ENCODE peak calls at places on chromosomes 5 and 9, in seven cellular contexts. One of them, this sample, is unnamed. For H3K9me2, the result is how much of the 10 kb centered on the place peaks cover.

GRCh38 chr5:1503301-1504243 is 20.2 kb downstream of the LPCAT1 start:
- DNase-seq in GM23338: no peak
- DNase-seq in HCT116: no peak
- DNase-seq in hepatocyte: no peak
- DNase-seq in PC-3: no peak
- DNase-seq in SK-N-SH: no peak
- DNase-seq in MM.1S: no peak
- DNase-seq in this sample: peak

GRCh38 chr9:131734165-131734610 is 5.7 kb downstream of the RAPGEF1 start:
- DNase-seq in GM23338: no peak
- DNase-seq in HCT116: no peak
- DNase-seq in hepatocyte: peak
- DNase-seq in PC-3: peak
- DNase-seq in SK-N-SH: peak
- DNase-seq in MM.1S: peak
- DNase-seq in this sample: peak

GRCh38 chr9:122051401-122052346 is 41.4 kb downstream of the TTLL11 start:
- DNase-seq in GM23338: no peak
- DNase-seq in HCT116: no peak
- DNase-seq in hepatocyte: no peak
- DNase-seq in PC-3: no peak
- DNase-seq in SK-N-SH: no peak
- DNase-seq in MM.1S: no peak
- DNase-seq in this sample: no peak

GRCh38 chr5:1515921-1516571 is 7.7 kb downstream of the LPCAT1 start:
- DNase-seq in GM23338: no peak
- DNase-seq in HCT116: peak
- DNase-seq in hepatocyte: peak
- DNase-seq in PC-3: peak
- DNase-seq in SK-N-SH: no peak
- DNase-seq in MM.1S: no peak
- DNase-seq in this sample: no peak

GRCh38 chr9:88574993-88575392 is 40.0 kb downstream of the NXNL2 start:
- DNase-seq in GM23338: no peak
- DNase-seq in HCT116: no peak
- DNase-seq in hepatocyte: no peak
- DNase-seq in PC-3: no peak
- DNase-seq in SK-N-SH: no peak
- DNase-seq in MM.1S: no peak
- DNase-seq in this sample: no peak

GRCh38 chr5:59260973-59261372 is 632.6 kb downstream of the PDE4D start:
- DNase-seq in GM23338: no peak
- DNase-seq in HCT116: no peak
- DNase-seq in hepatocyte: no peak
- DNase-seq in PC-3: no peak
- DNase-seq in SK-N-SH: no peak
- DNase-seq in MM.1S: no peak
- DNase-seq in this sample: no peak

GRCh38 chr5:76493190-76493837 is 90.2 kb downstream of the IQGAP2 start:
- DNase-seq in GM23338: no peak
- DNase-seq in HCT116: no peak
- DNase-seq in hepatocyte: no peak
- DNase-seq in PC-3: no peak
- DNase-seq in SK-N-SH: no peak
- DNase-seq in MM.1S: no peak
- DNase-seq in this sample: no peak

GRCh38 chr5:10202089-10202753 is 47.5 kb downstream of the ATPSCKMT start:
- DNase-seq in GM23338: peak
- DNase-seq in HCT116: no peak
- DNase-seq in hepatocyte: no peak
- DNase-seq in PC-3: no peak
- DNase-seq in SK-N-SH: no peak
- DNase-seq in MM.1S: no peak
- DNase-seq in this sample: no peak

GRCh38 chr5:156800982-156801381 is 49.1 kb upstream of the PPP1R2B start:
- DNase-seq in GM23338: peak
- DNase-seq in HCT116: no peak
- DNase-seq in hepatocyte: no peak
- DNase-seq in PC-3: no peak
- DNase-seq in SK-N-SH: no peak
- DNase-seq in MM.1S: no peak
- DNase-seq in this sample: no peak

GRCh38 chr9:27714388-27714787 is 141.1 kb upstream of the C9orf72 start:
- DNase-seq in GM23338: peak
- DNase-seq in HCT116: no peak
- DNase-seq in hepatocyte: no peak
- DNase-seq in PC-3: peak
- DNase-seq in SK-N-SH: peak
- DNase-seq in MM.1S: no peak
- DNase-seq in this sample: no peak

GRCh38 chr5:62538017-62538942 is 40.3 kb upstream of the LRRC70 start:
- DNase-seq in GM23338: no peak
- DNase-seq in HCT116: no peak
- DNase-seq in hepatocyte: peak
- DNase-seq in PC-3: peak
- DNase-seq in SK-N-SH: no peak
- DNase-seq in MM.1S: no peak
- DNase-seq in this sample: no peak

GRCh38 chr5:73946926-73947455 is 321.0 kb downstream of the ARHGEF28 start:
- DNase-seq in GM23338: no peak
- DNase-seq in HCT116: no peak
- DNase-seq in hepatocyte: no peak
- DNase-seq in PC-3: no peak
- DNase-seq in SK-N-SH: no peak
- DNase-seq in MM.1S: no peak
- DNase-seq in this sample: no peak

GRCh38 chr9:3007331-3007730 is 163.4 kb upstream of the PUM3 start:
- DNase-seq in GM23338: no peak
- DNase-seq in HCT116: no peak
- DNase-seq in hepatocyte: peak
- DNase-seq in PC-3: no peak
- DNase-seq in SK-N-SH: no peak
- DNase-seq in MM.1S: no peak
- DNase-seq in this sample: no peak

DNA sequence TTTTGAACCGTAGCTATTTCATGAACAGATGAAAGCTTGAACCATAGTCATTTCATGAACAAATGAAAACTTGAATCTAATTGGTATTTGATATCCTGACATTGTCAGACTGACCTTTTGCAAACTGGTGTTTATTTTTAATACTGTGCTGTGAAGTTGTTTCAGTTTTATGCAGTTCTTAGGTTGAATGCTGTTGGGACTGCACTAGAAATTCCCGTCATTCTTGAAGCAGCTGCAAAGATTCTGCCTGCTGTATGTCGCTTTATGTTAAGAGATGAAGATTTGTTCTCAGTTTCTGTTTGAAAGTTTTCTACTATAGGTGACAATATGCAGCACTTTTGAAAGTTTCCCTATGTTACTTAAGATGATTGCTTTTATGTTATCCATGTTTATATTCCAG is 22.5 kb upstream of the FAM120AOS start:
- DNase-seq in GM23338: no peak
- DNase-seq in HCT116: no peak
- DNase-seq in hepatocyte: no peak
- DNase-seq in PC-3: no peak
- DNase-seq in SK-N-SH: no peak
- DNase-seq in MM.1S: no peak
- DNase-seq in this sample: no peak
- TF ChIP-seq EZH2phosphoT487 in GM23338: no peak
- TF ChIP-seq EZH2phosphoT487 in HCT116: no peak
- TF ChIP-seq EZH2phosphoT487 in hepatocyte: no peak
- TF ChIP-seq EZH2phosphoT487 in PC-3: no peak
- TF ChIP-seq EZH2phosphoT487 in SK-N-SH: no peak
- TF ChIP-seq EZH2phosphoT487 in MM.1S: no peak
- TF ChIP-seq EZH2phosphoT487 in this sample: no peak

DNA sequence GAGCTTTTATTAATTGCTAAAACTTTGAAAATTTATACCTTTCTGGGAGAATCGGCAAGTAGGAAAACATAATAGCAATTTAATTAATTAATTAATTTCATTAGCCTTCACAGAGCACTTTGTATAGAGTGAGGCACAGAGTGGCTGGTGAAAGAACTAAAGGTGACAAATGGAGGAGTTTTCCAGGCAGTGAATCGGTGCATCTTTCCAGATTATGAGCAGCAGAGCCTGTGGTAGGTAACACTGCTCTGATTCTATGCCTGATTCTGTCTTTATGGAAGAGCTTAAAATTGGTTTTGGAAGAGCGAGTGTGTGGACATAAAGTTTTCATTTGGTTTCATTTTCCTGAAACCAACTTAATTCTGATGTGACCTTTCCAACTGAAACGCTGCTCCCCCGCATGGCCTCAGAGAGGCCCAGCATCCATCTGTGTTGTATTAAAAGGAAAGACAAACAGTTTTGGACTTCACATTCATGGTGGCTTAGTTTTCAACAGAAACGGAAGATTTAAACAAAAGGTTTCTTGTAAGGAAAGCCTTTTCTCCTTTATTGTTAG is 188.9 kb upstream of the RPS23 start:
- DNase-seq in GM23338: peak
- DNase-seq in HCT116: no peak
- DNase-seq in hepatocyte: peak
- DNase-seq in PC-3: no peak
- DNase-seq in SK-N-SH: no peak
- DNase-seq in MM.1S: no peak
- DNase-seq in this sample: no peak
- TF ChIP-seq CTCF in GM23338: no peak
- TF ChIP-seq CTCF in HCT116: no peak
- TF ChIP-seq CTCF in hepatocyte: no peak
- TF ChIP-seq CTCF in PC-3: no peak
- TF ChIP-seq CTCF in SK-N-SH: no peak
- TF ChIP-seq CTCF in MM.1S: no peak
- TF ChIP-seq CTCF in this sample: no peak

GRCh38 chr5:177111720-177112394 is 21.7 kb upstream of the NSD1 start:
- DNase-seq in GM23338: peak
- DNase-seq in HCT116: peak
- DNase-seq in hepatocyte: peak
- DNase-seq in PC-3: peak
- DNase-seq in SK-N-SH: peak
- DNase-seq in MM.1S: peak
- DNase-seq in this sample: peak
- H3K9me2 ChIP-seq in GM23338: under half
- H3K9me2 ChIP-seq in HCT116: under half
- H3K9me2 ChIP-seq in hepatocyte: under half
- H3K9me2 ChIP-seq in PC-3: under half
- H3K9me2 ChIP-seq in SK-N-SH: under half
- H3K9me2 ChIP-seq in MM.1S: under half
- H3K9me2 ChIP-seq in this sample: under half

DNA sequence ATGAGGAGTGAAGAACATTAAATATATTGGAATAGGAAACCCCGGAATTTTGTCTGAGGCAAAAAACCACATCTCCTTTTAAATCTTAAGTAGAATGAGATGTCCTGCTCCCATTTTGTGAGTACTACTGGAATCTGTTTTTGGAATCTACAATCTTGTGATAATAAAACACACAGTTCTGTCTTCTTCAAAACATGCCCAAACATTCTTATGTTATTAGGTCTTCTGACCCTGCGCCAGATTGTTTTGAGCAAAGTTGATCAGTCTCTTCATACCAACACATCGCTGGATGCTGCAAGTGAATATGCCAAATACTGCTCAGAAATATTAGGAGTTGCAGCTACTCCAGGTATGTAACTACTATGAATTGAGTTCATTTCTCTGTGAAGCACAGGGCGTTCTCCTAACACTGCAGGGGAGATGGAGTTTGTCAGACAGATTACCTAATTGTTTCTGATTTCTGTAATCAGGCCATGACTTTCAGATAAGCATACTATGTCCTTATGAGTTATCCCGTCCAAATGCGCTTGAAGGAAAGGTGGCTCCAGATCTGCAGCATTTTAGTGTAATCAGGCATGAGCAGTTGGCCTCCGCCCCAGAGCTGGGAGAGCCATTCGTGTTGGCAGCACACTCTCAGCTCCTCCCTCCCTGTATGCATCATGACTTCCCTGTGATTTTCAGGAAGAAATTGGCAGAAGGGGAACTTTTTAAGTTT is 88.0 kb downstream of the NLN start:
- DNase-seq in GM23338: no peak
- DNase-seq in HCT116: no peak
- DNase-seq in hepatocyte: peak
- DNase-seq in PC-3: peak
- DNase-seq in SK-N-SH: peak
- DNase-seq in MM.1S: no peak
- DNase-seq in this sample: no peak
- TF ChIP-seq EZH2phosphoT487 in GM23338: no peak
- TF ChIP-seq EZH2phosphoT487 in HCT116: no peak
- TF ChIP-seq EZH2phosphoT487 in hepatocyte: no peak
- TF ChIP-seq EZH2phosphoT487 in PC-3: no peak
- TF ChIP-seq EZH2phosphoT487 in SK-N-SH: no peak
- TF ChIP-seq EZH2phosphoT487 in MM.1S: no peak
- TF ChIP-seq EZH2phosphoT487 in this sample: no peak

DNA sequence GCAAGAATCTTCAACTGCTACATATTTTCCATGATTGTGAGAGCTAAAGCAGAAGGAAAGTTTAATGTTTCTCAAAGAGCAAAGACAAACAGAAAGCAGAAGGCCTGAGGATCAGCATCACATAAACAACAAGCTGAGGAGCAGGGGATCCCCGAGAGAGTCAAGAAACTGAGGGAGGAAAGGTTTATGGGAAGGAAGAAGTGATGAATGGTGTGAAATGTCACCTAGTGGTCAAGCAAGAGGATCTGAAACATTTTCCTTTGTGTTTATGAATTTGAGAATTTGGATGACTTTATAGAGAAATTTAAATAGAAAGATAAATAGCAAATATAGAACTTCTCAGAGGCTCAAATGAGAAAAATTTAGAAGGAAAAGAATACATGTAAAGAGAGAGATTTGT is 481.9 kb downstream of the CHSY3 start:
- DNase-seq in GM23338: peak
- DNase-seq in HCT116: no peak
- DNase-seq in hepatocyte: no peak
- DNase-seq in PC-3: no peak
- DNase-seq in SK-N-SH: no peak
- DNase-seq in MM.1S: no peak
- DNase-seq in this sample: peak
- TF ChIP-seq CTCF in GM23338: peak
- TF ChIP-seq CTCF in HCT116: no peak
- TF ChIP-seq CTCF in hepatocyte: no peak
- TF ChIP-seq CTCF in PC-3: no peak
- TF ChIP-seq CTCF in SK-N-SH: no peak
- TF ChIP-seq CTCF in MM.1S: no peak
- TF ChIP-seq CTCF in this sample: peak

DNA sequence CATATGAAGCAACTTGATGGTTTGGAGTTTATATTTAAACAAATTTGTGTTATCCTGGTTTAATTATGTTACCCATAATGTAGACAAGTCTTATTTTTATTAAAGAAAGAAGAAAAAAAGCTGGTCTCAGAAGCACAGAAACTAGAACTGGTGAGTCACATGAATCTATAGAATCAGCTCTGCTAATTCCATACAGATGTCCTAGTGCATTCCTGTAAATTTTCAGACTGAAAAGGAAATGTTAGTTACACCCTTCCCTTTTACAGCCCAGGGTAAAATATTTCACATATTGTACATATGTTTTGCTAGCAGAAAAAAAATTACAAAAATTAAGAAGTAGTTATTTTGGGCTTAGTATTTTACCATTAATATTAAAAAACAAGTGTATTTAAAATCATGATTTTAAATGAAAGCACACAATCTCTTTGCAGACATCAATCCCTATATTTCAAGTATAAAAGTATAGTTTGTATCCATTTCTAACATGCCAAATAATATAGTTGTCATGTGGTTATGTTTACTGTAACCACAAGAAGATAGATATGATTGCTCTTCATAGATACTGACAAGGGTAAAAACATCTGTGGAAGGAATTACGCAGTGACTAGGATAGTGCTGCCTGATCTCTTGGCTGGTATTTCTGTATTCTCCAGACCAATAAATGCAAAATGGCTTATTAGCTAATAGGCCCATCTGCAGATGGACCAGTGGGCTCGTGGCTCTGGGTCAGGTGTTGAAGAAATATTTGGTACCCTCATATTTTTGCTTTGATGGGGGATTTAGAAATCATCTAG is 34.7 kb upstream of the FBN2 start:
- DNase-seq in GM23338: no peak
- DNase-seq in HCT116: no peak
- DNase-seq in hepatocyte: no peak
- DNase-seq in PC-3: peak
- DNase-seq in SK-N-SH: no peak
- DNase-seq in MM.1S: no peak
- DNase-seq in this sample: no peak
- H3K9me2 ChIP-seq in GM23338: under half
- H3K9me2 ChIP-seq in HCT116: under half
- H3K9me2 ChIP-seq in hepatocyte: under half
- H3K9me2 ChIP-seq in PC-3: under half
- H3K9me2 ChIP-seq in SK-N-SH: under half
- H3K9me2 ChIP-seq in MM.1S: under half
- H3K9me2 ChIP-seq in this sample: under half